ENCODE peak calls at places on chromosomes 6 and 20, in eight cellular contexts. One of them, this sample, is unnamed.

GRCh38 chr20:38658879-38659612 is 57.4 kb downstream of the ARHGAP40 start:
- DNase-seq in psoas muscle: no peak
- DNase-seq in esophagus muscularis mucosa: no peak
- DNase-seq in heart right ventricle: no peak
- DNase-seq in DND-41: no peak
- DNase-seq in fibroblast of lung: no peak
- DNase-seq in suprapubic skin: no peak
- DNase-seq in left ventricle myocardium inferior: no peak
- DNase-seq in this sample: no peak

GRCh38 chr20:35616465-35617396 is 1.1 kb downstream of the SPAG4 start:
- DNase-seq in heart right ventricle: peak
- DNase-seq in psoas muscle: peak
- DNase-seq in fibroblast of lung: peak
- DNase-seq in suprapubic skin: peak
- DNase-seq in esophagus muscularis mucosa: no peak
- DNase-seq in DND-41: no peak
- DNase-seq in left ventricle myocardium inferior: peak
- DNase-seq in this sample: peak

GRCh38 chr20:7657569-7657968 is 282.7 kb downstream of the HAO1 start:
- DNase-seq in DND-41: no peak
- DNase-seq in fibroblast of lung: no peak
- DNase-seq in psoas muscle: no peak
- DNase-seq in heart right ventricle: no peak
- DNase-seq in esophagus muscularis mucosa: no peak
- DNase-seq in suprapubic skin: no peak
- DNase-seq in left ventricle myocardium inferior: no peak
- DNase-seq in this sample: no peak

GRCh38 chr20:63133481-63134091 is 82.3 kb downstream of the YTHDF1 start:
- DNase-seq in psoas muscle: no peak
- DNase-seq in suprapubic skin: peak
- DNase-seq in fibroblast of lung: no peak
- DNase-seq in left ventricle myocardium inferior: no peak
- DNase-seq in heart right ventricle: peak
- DNase-seq in esophagus muscularis mucosa: no peak
- DNase-seq in DND-41: no peak
- DNase-seq in this sample: no peak

GRCh38 chr6:144744720-144745119 is 459.6 kb downstream of the UTRN start:
- DNase-seq in psoas muscle: no peak
- DNase-seq in fibroblast of lung: no peak
- DNase-seq in DND-41: no peak
- DNase-seq in heart right ventricle: no peak
- DNase-seq in esophagus muscularis mucosa: no peak
- DNase-seq in suprapubic skin: no peak
- DNase-seq in left ventricle myocardium inferior: no peak
- DNase-seq in this sample: no peak

GRCh38 chr6:10146723-10147451 is 268.0 kb downstream of the TFAP2A start:
- DNase-seq in esophagus muscularis mucosa: no peak
- DNase-seq in psoas muscle: no peak
- DNase-seq in DND-41: peak
- DNase-seq in left ventricle myocardium inferior: no peak
- DNase-seq in suprapubic skin: no peak
- DNase-seq in heart right ventricle: no peak
- DNase-seq in fibroblast of lung: peak
- DNase-seq in this sample: no peak

GRCh38 chr6:4402477-4402976 is 267.2 kb upstream of the ECI2 start:
- DNase-seq in DND-41: no peak
- DNase-seq in psoas muscle: peak
- DNase-seq in esophagus muscularis mucosa: no peak
- DNase-seq in left ventricle myocardium inferior: peak
- DNase-seq in heart right ventricle: no peak
- DNase-seq in fibroblast of lung: peak
- DNase-seq in suprapubic skin: no peak
- DNase-seq in this sample: no peak

GRCh38 chr6:134347916-134348805 is 30.2 kb upstream of the SGK1 start:
- DNase-seq in fibroblast of lung: peak
- DNase-seq in psoas muscle: peak
- DNase-seq in suprapubic skin: no peak
- DNase-seq in left ventricle myocardium inferior: peak
- DNase-seq in DND-41: no peak
- DNase-seq in heart right ventricle: no peak
- DNase-seq in esophagus muscularis mucosa: no peak
- DNase-seq in this sample: peak

GRCh38 chr6:6629416-6629815 is 40.9 kb downstream of the LY86 start:
- DNase-seq in left ventricle myocardium inferior: no peak
- DNase-seq in psoas muscle: no peak
- DNase-seq in suprapubic skin: no peak
- DNase-seq in fibroblast of lung: no peak
- DNase-seq in esophagus muscularis mucosa: no peak
- DNase-seq in DND-41: no peak
- DNase-seq in heart right ventricle: no peak
- DNase-seq in this sample: no peak

GRCh38 chr6:151497935-151498726 is 4.3 kb downstream of the CCDC170 start:
- DNase-seq in esophagus muscularis mucosa: no peak
- DNase-seq in fibroblast of lung: no peak
- DNase-seq in suprapubic skin: no peak
- DNase-seq in heart right ventricle: no peak
- DNase-seq in DND-41: no peak
- DNase-seq in left ventricle myocardium inferior: no peak
- DNase-seq in psoas muscle: no peak
- DNase-seq in this sample: no peak

GRCh38 chr20:51404297-51405060 is 138.0 kb downstream of the NFATC2 start:
- DNase-seq in psoas muscle: no peak
- DNase-seq in DND-41: no peak
- DNase-seq in heart right ventricle: no peak
- DNase-seq in esophagus muscularis mucosa: no peak
- DNase-seq in suprapubic skin: no peak
- DNase-seq in fibroblast of lung: peak
- DNase-seq in left ventricle myocardium inferior: no peak
- DNase-seq in this sample: no peak

GRCh38 chr6:6758915-6759654 is 170.6 kb downstream of the LY86 start:
- DNase-seq in fibroblast of lung: peak
- DNase-seq in suprapubic skin: peak
- DNase-seq in heart right ventricle: no peak
- DNase-seq in esophagus muscularis mucosa: no peak
- DNase-seq in left ventricle myocardium inferior: no peak
- DNase-seq in DND-41: peak
- DNase-seq in psoas muscle: no peak
- DNase-seq in this sample: no peak

GRCh38 chr6:167499161-167499660 is 174.3 kb downstream of the TTLL2 start:
- DNase-seq in suprapubic skin: no peak
- DNase-seq in heart right ventricle: no peak
- DNase-seq in DND-41: no peak
- DNase-seq in left ventricle myocardium inferior: no peak
- DNase-seq in fibroblast of lung: no peak
- DNase-seq in esophagus muscularis mucosa: no peak
- DNase-seq in psoas muscle: no peak
- DNase-seq in this sample: no peak

GRCh38 chr6:9638861-9639260 is 776.0 kb downstream of the TFAP2A start:
- DNase-seq in left ventricle myocardium inferior: no peak
- DNase-seq in DND-41: no peak
- DNase-seq in fibroblast of lung: no peak
- DNase-seq in psoas muscle: no peak
- DNase-seq in esophagus muscularis mucosa: no peak
- DNase-seq in suprapubic skin: no peak
- DNase-seq in heart right ventricle: no peak
- DNase-seq in this sample: no peak

GRCh38 chr6:41682056-41682477 is 43.8 kb downstream of the MDFI start:
- DNase-seq in left ventricle myocardium inferior: peak
- DNase-seq in fibroblast of lung: peak
- DNase-seq in psoas muscle: peak
- DNase-seq in heart right ventricle: peak
- DNase-seq in DND-41: peak
- DNase-seq in esophagus muscularis mucosa: peak
- DNase-seq in suprapubic skin: peak
- DNase-seq in this sample: peak

GRCh38 chr6:69487688-69488087 is 309.1 kb downstream of the LMBRD1 start:
- DNase-seq in suprapubic skin: no peak
- DNase-seq in heart right ventricle: no peak
- DNase-seq in DND-41: no peak
- DNase-seq in left ventricle myocardium inferior: no peak
- DNase-seq in fibroblast of lung: no peak
- DNase-seq in psoas muscle: no peak
- DNase-seq in esophagus muscularis mucosa: no peak
- DNase-seq in this sample: no peak

GRCh38 chr6:136927313-136927712 is 5.2 kb downstream of the SLC35D3 start:
- DNase-seq in left ventricle myocardium inferior: no peak
- DNase-seq in DND-41: no peak
- DNase-seq in psoas muscle: no peak
- DNase-seq in fibroblast of lung: no peak
- DNase-seq in heart right ventricle: no peak
- DNase-seq in suprapubic skin: no peak
- DNase-seq in esophagus muscularis mucosa: peak
- DNase-seq in this sample: no peak

GRCh38 chr6:134458857-134459657 is 141.1 kb upstream of the SGK1 start:
- DNase-seq in fibroblast of lung: no peak
- DNase-seq in esophagus muscularis mucosa: no peak
- DNase-seq in suprapubic skin: no peak
- DNase-seq in DND-41: no peak
- DNase-seq in left ventricle myocardium inferior: no peak
- DNase-seq in psoas muscle: no peak
- DNase-seq in heart right ventricle: no peak
- DNase-seq in this sample: no peak

GRCh38 chr20:64222273-64222672 is 33.3 kb upstream of the PCMTD2 start:
- DNase-seq in left ventricle myocardium inferior: no peak
- DNase-seq in heart right ventricle: peak
- DNase-seq in psoas muscle: peak
- DNase-seq in DND-41: no peak
- DNase-seq in fibroblast of lung: peak
- DNase-seq in suprapubic skin: no peak
- DNase-seq in esophagus muscularis mucosa: no peak
- DNase-seq in this sample: no peak

GRCh38 chr6:34128045-34128444 is 17.8 kb downstream of the GRM4 start:
- DNase-seq in suprapubic skin: no peak
- DNase-seq in fibroblast of lung: no peak
- DNase-seq in esophagus muscularis mucosa: no peak
- DNase-seq in DND-41: no peak
- DNase-seq in heart right ventricle: no peak
- DNase-seq in left ventricle myocardium inferior: no peak
- DNase-seq in psoas muscle: no peak
- DNase-seq in this sample: no peak

GRCh38 chr6:34129753-34130152 is 16.1 kb downstream of the GRM4 start:
- DNase-seq in esophagus muscularis mucosa: no peak
- DNase-seq in DND-41: no peak
- DNase-seq in suprapubic skin: no peak
- DNase-seq in left ventricle myocardium inferior: no peak
- DNase-seq in fibroblast of lung: no peak
- DNase-seq in psoas muscle: no peak
- DNase-seq in heart right ventricle: no peak
- DNase-seq in this sample: no peak

GRCh38 chr6:34130870-34131269 is 15.0 kb downstream of the GRM4 start:
- DNase-seq in DND-41: no peak
- DNase-seq in left ventricle myocardium inferior: no peak
- DNase-seq in suprapubic skin: no peak
- DNase-seq in fibroblast of lung: no peak
- DNase-seq in psoas muscle: no peak
- DNase-seq in heart right ventricle: no peak
- DNase-seq in esophagus muscularis mucosa: no peak
- DNase-seq in this sample: no peak

GRCh38 chr6:34125939-34126338 is 19.9 kb downstream of the GRM4 start:
- DNase-seq in suprapubic skin: no peak
- DNase-seq in heart right ventricle: no peak
- DNase-seq in psoas muscle: no peak
- DNase-seq in left ventricle myocardium inferior: no peak
- DNase-seq in esophagus muscularis mucosa: no peak
- DNase-seq in DND-41: no peak
- DNase-seq in fibroblast of lung: no peak
- DNase-seq in this sample: no peak

GRCh38 chr6:34126419-34126818 is 19.5 kb downstream of the GRM4 start:
- DNase-seq in left ventricle myocardium inferior: no peak
- DNase-seq in heart right ventricle: no peak
- DNase-seq in fibroblast of lung: no peak
- DNase-seq in esophagus muscularis mucosa: no peak
- DNase-seq in DND-41: no peak
- DNase-seq in suprapubic skin: no peak
- DNase-seq in psoas muscle: no peak
- DNase-seq in this sample: no peak
- TF ChIP-seq CTCF in left ventricle myocardium inferior: no peak
- TF ChIP-seq CTCF in heart right ventricle: no peak
- TF ChIP-seq CTCF in fibroblast of lung: no peak
- TF ChIP-seq CTCF in esophagus muscularis mucosa: no peak
- TF ChIP-seq CTCF in DND-41: no peak
- TF ChIP-seq CTCF in suprapubic skin: no peak
- TF ChIP-seq CTCF in psoas muscle: no peak
- TF ChIP-seq CTCF in this sample: no peak

GRCh38 chr6:25038300-25038699 is 102.5 kb upstream of the RIPOR2 start:
- DNase-seq in DND-41: no peak
- DNase-seq in suprapubic skin: no peak
- DNase-seq in heart right ventricle: no peak
- DNase-seq in left ventricle myocardium inferior: no peak
- DNase-seq in esophagus muscularis mucosa: no peak
- DNase-seq in fibroblast of lung: no peak
- DNase-seq in psoas muscle: no peak
- DNase-seq in this sample: no peak
- H3K27ac ChIP-seq in DND-41: peak
- H3K27ac ChIP-seq in suprapubic skin: no peak
- H3K27ac ChIP-seq in heart right ventricle: no peak
- H3K27ac ChIP-seq in left ventricle myocardium inferior: no peak
- H3K27ac ChIP-seq in esophagus muscularis mucosa: no peak
- H3K27ac ChIP-seq in fibroblast of lung: no peak
- H3K27ac ChIP-seq in psoas muscle: no peak
- H3K27ac ChIP-seq in this sample: no peak

GRCh38 chr6:30213999-30214982 is 1.1 kb upstream of the TRIM26 start:
- DNase-seq in psoas muscle: peak
- DNase-seq in suprapubic skin: peak
- DNase-seq in esophagus muscularis mucosa: peak
- DNase-seq in DND-41: peak
- DNase-seq in heart right ventricle: peak
- DNase-seq in fibroblast of lung: peak
- DNase-seq in left ventricle myocardium inferior: peak
- DNase-seq in this sample: peak

GRCh38 chr6:30212865-30213653 is at the start of gene TRIM26:
- DNase-seq in fibroblast of lung: peak
- DNase-seq in DND-41: peak
- DNase-seq in suprapubic skin: peak
- DNase-seq in heart right ventricle: peak
- DNase-seq in psoas muscle: peak
- DNase-seq in esophagus muscularis mucosa: peak
- DNase-seq in left ventricle myocardium inferior: peak
- DNase-seq in this sample: peak

GRCh38 chr6:30213654-30213998 is 420 bp upstream of the TRIM26 start:
- DNase-seq in heart right ventricle: no peak
- DNase-seq in psoas muscle: no peak
- DNase-seq in suprapubic skin: no peak
- DNase-seq in DND-41: no peak
- DNase-seq in esophagus muscularis mucosa: no peak
- DNase-seq in fibroblast of lung: no peak
- DNase-seq in left ventricle myocardium inferior: no peak
- DNase-seq in this sample: no peak

GRCh38 chr6:30211306-30211705 is 1.9 kb downstream of the TRIM26 start:
- DNase-seq in esophagus muscularis mucosa: no peak
- DNase-seq in heart right ventricle: no peak
- DNase-seq in left ventricle myocardium inferior: no peak
- DNase-seq in DND-41: no peak
- DNase-seq in fibroblast of lung: no peak
- DNase-seq in psoas muscle: no peak
- DNase-seq in suprapubic skin: no peak
- DNase-seq in this sample: no peak

GRCh38 chr6:30211899-30212298 is 1.3 kb downstream of the TRIM26 start:
- DNase-seq in suprapubic skin: no peak
- DNase-seq in fibroblast of lung: no peak
- DNase-seq in DND-41: no peak
- DNase-seq in left ventricle myocardium inferior: no peak
- DNase-seq in psoas muscle: no peak
- DNase-seq in esophagus muscularis mucosa: no peak
- DNase-seq in heart right ventricle: no peak
- DNase-seq in this sample: no peak
- H3K4me3 ChIP-seq in suprapubic skin: peak
- H3K4me3 ChIP-seq in fibroblast of lung: peak
- H3K4me3 ChIP-seq in DND-41: peak
- H3K4me3 ChIP-seq in left ventricle myocardium inferior: peak
- H3K4me3 ChIP-seq in psoas muscle: peak
- H3K4me3 ChIP-seq in esophagus muscularis mucosa: peak
- H3K4me3 ChIP-seq in heart right ventricle: peak
- H3K4me3 ChIP-seq in this sample: peak

GRCh38 chr6:1312444-1313363 is 806 bp downstream of the FOXQ1 start:
- DNase-seq in psoas muscle: no peak
- DNase-seq in heart right ventricle: no peak
- DNase-seq in DND-41: no peak
- DNase-seq in esophagus muscularis mucosa: no peak
- DNase-seq in suprapubic skin: no peak
- DNase-seq in fibroblast of lung: no peak
- DNase-seq in left ventricle myocardium inferior: no peak
- DNase-seq in this sample: no peak
- TF ChIP-seq CTCF in psoas muscle: no peak
- TF ChIP-seq CTCF in heart right ventricle: no peak
- TF ChIP-seq CTCF in DND-41: no peak
- TF ChIP-seq CTCF in esophagus muscularis mucosa: no peak
- TF ChIP-seq CTCF in suprapubic skin: no peak
- TF ChIP-seq CTCF in fibroblast of lung: no peak
- TF ChIP-seq CTCF in left ventricle myocardium inferior: no peak
- TF ChIP-seq CTCF in this sample: no peak

This sample was measured in coronary artery.